ENCODE peak calls at places on chromosomes 5 and 9, in eight cellular contexts. Y is fibroblast of lung; Z is lower leg skin; X is tibial nerve; Q is CD4-positive, alpha-beta T cell; J is choroid plexus epithelial cell; I is AG09309; K is Peyer's patch. W is an unnamed sample.

GRCh38 chr9:108443741-108444140 is 412.0 kb downstream of the ACTL7B start:
- DNase-seq in Y (peak), Z (no peak), X (no peak), Q (no peak), J (peak), I (no peak), K (no peak), W (peak)

GRCh38 chr5:88727705-88728313 is 155.2 kb downstream of the MEF2C start:
- DNase-seq in Y (peak), Z (no peak), X (no peak), Q (no peak), J (peak), I (no peak), K (no peak), W (peak)

GRCh38 chr9:19231126-19232035 is 888 bp downstream of the DENND4C start:
- DNase-seq in Y (peak), Z (peak), X (no peak), Q (peak), J (peak), I (no peak), K (no peak), W (peak)

GRCh38 chr9:20570756-20571155 is 51.5 kb downstream of the MLLT3 start:
- DNase-seq in Y (peak), Z (no peak), X (no peak), Q (no peak), J (peak), I (peak), K (no peak), W (peak)

GRCh38 chr9:534886-535285 is 306.6 kb upstream of the DMRT1 start:
- DNase-seq in Y (no peak), Z (no peak), X (no peak), Q (no peak), J (no peak), I (no peak), K (no peak), W (no peak)

GRCh38 chr5:108884736-108885135 is 137.0 kb downstream of the FER start:
- DNase-seq in Y (peak), Z (no peak), X (no peak), Q (no peak), J (peak), I (no peak), K (no peak), W (peak)

GRCh38 chr5:170411100-170411499 is 21.9 kb upstream of the KCNMB1 start:
- DNase-seq in Y (no peak), Z (no peak), X (no peak), Q (no peak), J (no peak), I (no peak), K (no peak), W (no peak)

GRCh38 chr5:78908173-78908901 is 76.8 kb downstream of the ARSB start:
- DNase-seq in Y (peak), Z (no peak), X (peak), Q (no peak), J (peak), I (peak), K (peak), W (peak)

GRCh38 chr9:4934976-4935672 is 49.9 kb upstream of the JAK2 start:
- DNase-seq in Y (peak), Z (no peak), X (no peak), Q (no peak), J (peak), I (no peak), K (no peak), W (peak)

GRCh38 chr9:114592356-114592755 is 4.8 kb downstream of the ATP6V1G1 start:
- DNase-seq in Y (peak), Z (peak), X (no peak), Q (peak), J (peak), I (no peak), K (no peak), W (no peak)

GRCh38 chr5:126920291-126920690 is 110.1 kb downstream of the MARCHF3 start:
- DNase-seq in Y (peak), Z (no peak), X (no peak), Q (no peak), J (peak), I (no peak), K (no peak), W (peak)

DNA sequence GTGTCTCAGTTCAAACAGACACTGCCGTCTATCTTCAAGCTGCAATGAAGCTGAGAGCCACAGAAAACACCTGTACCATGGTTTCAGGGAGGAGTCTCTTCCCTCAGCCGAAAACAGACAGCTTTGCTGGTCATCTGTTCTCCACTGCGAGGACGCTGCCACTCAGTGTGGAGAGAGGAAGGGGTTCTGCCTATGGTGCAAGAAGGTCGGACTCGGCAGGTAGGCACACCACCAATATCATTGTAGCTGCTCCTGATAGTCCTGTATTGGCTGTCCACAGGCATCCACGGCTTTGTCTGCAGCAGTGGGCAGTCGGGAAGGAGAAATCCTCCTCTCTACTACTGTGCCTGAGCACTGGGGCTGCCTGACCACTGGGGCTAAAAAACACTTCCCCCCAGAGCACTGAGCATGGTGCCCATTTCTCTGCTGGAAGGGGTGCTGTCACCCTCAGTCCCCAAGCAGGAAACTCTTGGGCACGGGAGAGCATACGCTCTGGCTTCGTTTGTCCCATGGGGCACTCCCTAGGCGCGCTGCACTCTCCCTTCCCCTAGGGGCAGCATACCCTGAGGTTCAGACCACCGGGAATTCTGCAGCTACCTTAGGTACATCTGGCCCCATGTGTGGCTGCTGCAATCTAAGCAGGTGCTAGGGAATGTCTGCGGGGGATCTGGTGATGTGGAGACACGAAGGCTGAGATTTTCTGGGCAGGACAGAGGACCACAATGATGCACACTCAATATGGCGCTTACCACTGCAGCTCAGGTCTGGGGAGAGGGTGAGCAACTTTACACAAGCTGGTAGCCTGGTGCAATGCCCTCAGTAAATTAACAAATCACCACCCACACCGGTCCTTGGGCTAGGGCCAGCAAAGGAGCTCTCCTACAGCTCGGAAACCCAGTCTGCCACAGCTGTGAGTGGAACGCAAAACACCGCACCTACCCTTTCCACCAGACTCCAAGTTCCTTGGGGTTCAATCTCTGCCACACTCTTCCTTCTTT is 880.9 kb upstream of the SEMA6A start:
- DNase-seq in Y (no peak), Z (no peak), X (no peak), Q (no peak), J (no peak), I (no peak), K (peak), W (no peak)
- TF ChIP-seq CTCF in Y (no peak), Z (no peak), X (no peak), Q (no peak), J (peak), I (peak), K (peak), W (peak)

GRCh38 chr5:10989577-10990263 is 228.7 kb upstream of the DAP start:
- DNase-seq in Y (no peak), Z (no peak), X (no peak), Q (no peak), J (no peak), I (no peak), K (no peak), W (no peak)
- TF ChIP-seq CTCF in Y (no peak), Z (no peak), X (no peak), Q (no peak), J (no peak), I (no peak), K (no peak), W (no peak)

DNA sequence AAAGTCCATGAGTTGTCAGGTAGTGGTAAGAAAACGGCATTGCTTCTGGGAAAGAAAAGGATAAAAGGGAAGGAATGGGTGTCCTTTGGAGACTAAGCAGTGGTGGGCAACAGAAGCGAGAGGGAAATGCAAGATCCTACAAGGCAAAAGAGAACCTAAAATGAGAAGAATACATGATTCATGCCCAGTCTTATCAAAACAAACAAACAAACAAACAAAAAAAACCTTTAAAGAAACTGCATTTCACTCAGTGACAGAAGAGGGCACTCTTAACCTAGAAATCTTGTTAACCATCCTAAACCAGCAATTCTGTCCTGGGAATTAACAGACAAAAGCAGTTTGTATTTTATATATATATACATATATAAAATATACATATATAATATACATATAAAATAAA is 88.5 kb downstream of the SUSD1 start:
- DNase-seq in Y (peak), Z (no peak), X (no peak), Q (no peak), J (peak), I (no peak), K (no peak), W (peak)
- TF ChIP-seq CTCF in Y (peak), Z (no peak), X (peak), Q (peak), J (peak), I (peak), K (peak), W (peak)

GRCh38 chr9:69945671-69946141 is 97.9 kb upstream of the MAMDC2 start:
- DNase-seq in Y (peak), Z (peak), X (peak), Q (no peak), J (peak), I (no peak), K (no peak), W (peak)
- TF ChIP-seq CTCF in Y (no peak), Z (no peak), X (no peak), Q (no peak), J (no peak), I (no peak), K (no peak), W (no peak)

GRCh38 chr9:14197459-14197858 is 116.5 kb downstream of the NFIB start:
- DNase-seq in Y (no peak), Z (no peak), X (no peak), Q (no peak), J (no peak), I (no peak), K (no peak), W (no peak)
- TF ChIP-seq CTCF in Y (no peak), Z (no peak), X (no peak), Q (no peak), J (no peak), I (no peak), K (no peak), W (no peak)

DNA sequence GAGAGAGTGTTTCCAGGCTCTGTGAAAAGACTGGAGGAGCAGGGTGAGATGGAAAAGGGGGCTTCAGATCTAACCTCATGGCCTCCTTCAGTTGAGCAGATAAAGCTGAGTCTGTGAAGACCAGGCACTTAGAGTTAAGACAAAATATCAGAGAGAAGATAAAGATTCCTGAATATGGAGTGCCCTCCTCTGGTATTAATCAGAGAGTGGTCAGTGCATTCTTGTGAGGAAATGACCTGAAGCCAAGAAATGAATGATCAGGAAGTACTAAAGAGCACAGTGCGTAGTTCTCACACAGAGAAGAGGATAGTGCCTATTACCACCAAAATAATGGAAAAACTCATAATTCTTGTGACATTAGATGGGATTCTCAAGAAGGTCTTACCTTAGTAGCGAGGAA is 1417.0 kb upstream of the ACO1 start:
- DNase-seq in Y (no peak), Z (no peak), X (no peak), Q (no peak), J (peak), I (no peak), K (no peak), W (peak)
- TF ChIP-seq CTCF in Y (no peak), Z (no peak), X (no peak), Q (no peak), J (peak), I (no peak), K (no peak), W (no peak)

DNA sequence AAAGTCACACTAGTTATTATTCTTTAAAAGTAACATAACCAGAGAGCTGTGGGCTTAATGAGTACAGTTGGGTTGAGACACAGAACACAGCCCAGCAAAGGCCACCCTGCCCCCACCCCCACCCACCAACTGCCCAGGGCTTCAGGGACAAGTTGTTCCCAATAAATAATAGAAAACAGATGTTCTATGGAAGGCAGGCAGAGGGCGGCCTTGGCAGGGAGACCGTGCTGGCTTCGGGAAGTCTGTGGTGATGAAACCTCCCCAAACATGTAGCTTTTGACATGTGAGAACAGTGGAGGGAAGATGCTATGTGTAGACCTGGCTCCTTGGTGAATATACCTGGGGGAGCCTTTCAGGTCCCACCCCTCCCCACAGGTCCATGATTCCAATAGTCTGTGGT is 10.0 kb downstream of the TRAF1 start:
- DNase-seq in Y (no peak), Z (peak), X (peak), Q (no peak), J (peak), I (no peak), K (no peak), W (peak)
- TF ChIP-seq CTCF in Y (no peak), Z (no peak), X (peak), Q (no peak), J (peak), I (peak), K (no peak), W (peak)

DNA sequence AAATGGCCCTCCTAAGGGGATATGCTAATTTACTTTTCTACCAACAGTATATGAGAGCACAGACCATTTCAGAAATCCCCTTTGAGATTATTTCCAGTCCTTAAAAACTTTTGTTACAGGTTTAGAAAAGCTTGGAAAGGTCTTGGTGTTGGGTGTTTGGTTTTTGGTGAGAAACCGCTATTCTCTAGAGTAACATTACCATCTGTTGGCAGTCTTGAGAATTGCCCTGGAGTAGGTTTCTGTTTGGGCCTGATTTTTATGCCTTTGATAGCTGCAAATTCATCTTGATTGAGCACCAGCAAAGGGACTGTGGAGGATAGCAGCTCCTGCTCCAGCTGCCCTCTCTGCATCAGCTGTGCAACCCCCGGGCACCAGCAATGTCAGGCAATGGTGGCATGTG is 8.0 kb downstream of the NUDT2 start:
- DNase-seq in Y (no peak), Z (no peak), X (no peak), Q (no peak), J (peak), I (no peak), K (no peak), W (no peak)
- TF ChIP-seq CTCF in Y (peak), Z (no peak), X (no peak), Q (no peak), J (peak), I (peak), K (no peak), W (peak)

GRCh38 chr9:98611986-98612505 is 96.7 kb downstream of the GABBR2 start:
- DNase-seq in Y (no peak), Z (no peak), X (no peak), Q (no peak), J (no peak), I (no peak), K (no peak), W (no peak)
- TF ChIP-seq CTCF in Y (no peak), Z (no peak), X (no peak), Q (no peak), J (no peak), I (no peak), K (no peak), W (no peak)